ENCODE peak calls at places on chromosome 1, in ten cellular contexts. S, P, G, R, M, O, F, Z, U and C are unnamed samples.
A peak's percentile ranks its signal among the peaks of the same experiment; 100 is the strongest.

GRCh38 chr1:215119719-215120118 is 37.2 kb downstream of the KCNK2 start:
- DNase-seq in S (no peak), P (no peak), G (no peak), R (no peak), M (no peak), O (no peak), F (no peak), Z (no peak), U (no peak), C (no peak)

GRCh38 chr1:204377800-204378608 is 18.3 kb upstream of the PLEKHA6 start:
- DNase-seq in S (peak; percentile 29), P (peak; percentile 68), G (peak; percentile 27), R (peak; percentile 65), M (peak; percentile 38), O (no peak), F (no peak), Z (no peak), U (no peak), C (no peak)

GRCh38 chr1:229121845-229122436 is 149.0 kb upstream of the RAB4A start:
- DNase-seq in S (peak; percentile 54), P (no peak), G (no peak), R (no peak), M (no peak), O (no peak), F (no peak), Z (no peak), U (no peak), C (no peak)

GRCh38 chr1:183043872-183044859 is 20.9 kb downstream of the LAMC1 start:
- DNase-seq in S (no peak), P (no peak), G (no peak), R (no peak), M (no peak), O (no peak), F (no peak), Z (no peak), U (no peak), C (no peak)

GRCh38 chr1:168732736-168733135 is 3.7 kb upstream of the DPT start:
- DNase-seq in S (no peak), P (no peak), G (no peak), R (no peak), M (no peak), O (no peak), F (no peak), Z (no peak), U (no peak), C (no peak)

GRCh38 chr1:74847720-74848119 is 114.8 kb downstream of the TYW3 start:
- DNase-seq in S (no peak), P (no peak), G (no peak), R (no peak), M (no peak), O (no peak), F (no peak), Z (no peak), U (no peak), C (no peak)

GRCh38 chr1:55210990-55211389 is 4.2 kb downstream of the USP24 start:
- DNase-seq in S (no peak), P (no peak), G (no peak), R (no peak), M (no peak), O (no peak), F (no peak), Z (no peak), U (no peak), C (no peak)

GRCh38 chr1:162029205-162029604 is 5.5 kb upstream of the OLFML2B start:
- DNase-seq in S (no peak), P (no peak), G (no peak), R (no peak), M (peak; percentile 51), O (no peak), F (no peak), Z (no peak), U (no peak), C (no peak)

GRCh38 chr1:109274533-109275476 is 8.1 kb downstream of the PSRC1 start:
- DNase-seq in S (no peak), P (no peak), G (no peak), R (no peak), M (peak; percentile 23), O (peak; percentile 51), F (peak; percentile 57), Z (peak; percentile 58), U (peak; percentile 65), C (no peak)